ENCODE peak calls at places on chromosomes 7 and 10, in seven cellular contexts. Y is thyroid gland; L is body of pancreas; A is heart left ventricle; P is choroid plexus epithelial cell; T is HCT116; J is CD8-positive, alpha-beta T cell. K is an unnamed sample.
A peak's percentile ranks its signal among the peaks of the same experiment; 100 is the strongest.

GRCh38 chr7:27921081-27921836 is 181.3 kb downstream of the TAX1BP1 start:
- DNase-seq in Y (peak; percentile 15), L (peak; percentile 53), A (no peak), P (peak; percentile 91), T (peak; percentile 71), J (no peak), K (peak; percentile 70)

GRCh38 chr10:113303747-113304146 is 249.1 kb upstream of the HABP2 start:
- DNase-seq in Y (no peak), L (no peak), A (no peak), P (peak; percentile 82), T (no peak), J (no peak), K (no peak)

GRCh38 chr7:107715531-107715930 is 28.4 kb upstream of the CBLL1 start:
- DNase-seq in Y (no peak), L (no peak), A (no peak), P (no peak), T (no peak), J (no peak), K (no peak)

GRCh38 chr10:15579605-15580004 is 140.1 kb downstream of the ITGA8 start:
- DNase-seq in Y (no peak), L (no peak), A (no peak), P (peak; percentile 34), T (no peak), J (no peak), K (no peak)

GRCh38 chr10:70233109-70233938 is at the start of gene PPA1:
- DNase-seq in Y (peak; percentile 99), L (peak; percentile 98), A (peak; percentile 99), P (peak; percentile 96), T (peak; percentile 90), J (peak; percentile 100), K (peak; percentile 100)

GRCh38 chr7:77811895-77812685 is 13.5 kb downstream of the PHTF2 start:
- DNase-seq in Y (no peak), L (no peak), A (no peak), P (peak; percentile 77), T (no peak), J (no peak), K (no peak)

GRCh38 chr7:29890251-29890650 is 83.9 kb downstream of the WIPF3 start:
- DNase-seq in Y (no peak), L (no peak), A (no peak), P (no peak), T (no peak), J (no peak), K (no peak)

GRCh38 chr7:155230169-155230593 is 67.5 kb upstream of the INSIG1 start:
- DNase-seq in Y (no peak), L (peak; percentile 55), A (peak; percentile 51), P (peak; percentile 87), T (peak; percentile 96), J (no peak), K (peak; percentile 91)

GRCh38 chr7:2996141-2996540 is 47.5 kb downstream of the CARD11 start:
- DNase-seq in Y (no peak), L (no peak), A (no peak), P (no peak), T (no peak), J (no peak), K (no peak)

GRCh38 chr7:26659121-26659520 is 205.3 kb downstream of the SKAP2 start:
- DNase-seq in Y (no peak), L (no peak), A (no peak), P (no peak), T (no peak), J (no peak), K (no peak)

GRCh38 chr10:133292919-133293809 is 15.5 kb downstream of the TUBGCP2 start:
- DNase-seq in Y (no peak), L (no peak), A (no peak), P (peak; percentile 46), T (no peak), J (no peak), K (no peak)

GRCh38 chr10:104038958-104039752 is 46.5 kb downstream of the COL17A1 start:
- DNase-seq in Y (no peak), L (no peak), A (peak; percentile 29), P (no peak), T (no peak), J (peak; percentile 41), K (no peak)

GRCh38 chr10:77415311-77415960 is 222.2 kb downstream of the KCNMA1 start:
- DNase-seq in Y (no peak), L (peak; percentile 62), A (no peak), P (no peak), T (no peak), J (no peak), K (no peak)

GRCh38 chr10:72976886-72977285 is 22.3 kb upstream of the PLA2G12B start:
- DNase-seq in Y (no peak), L (no peak), A (no peak), P (no peak), T (no peak), J (no peak), K (no peak)

DNA sequence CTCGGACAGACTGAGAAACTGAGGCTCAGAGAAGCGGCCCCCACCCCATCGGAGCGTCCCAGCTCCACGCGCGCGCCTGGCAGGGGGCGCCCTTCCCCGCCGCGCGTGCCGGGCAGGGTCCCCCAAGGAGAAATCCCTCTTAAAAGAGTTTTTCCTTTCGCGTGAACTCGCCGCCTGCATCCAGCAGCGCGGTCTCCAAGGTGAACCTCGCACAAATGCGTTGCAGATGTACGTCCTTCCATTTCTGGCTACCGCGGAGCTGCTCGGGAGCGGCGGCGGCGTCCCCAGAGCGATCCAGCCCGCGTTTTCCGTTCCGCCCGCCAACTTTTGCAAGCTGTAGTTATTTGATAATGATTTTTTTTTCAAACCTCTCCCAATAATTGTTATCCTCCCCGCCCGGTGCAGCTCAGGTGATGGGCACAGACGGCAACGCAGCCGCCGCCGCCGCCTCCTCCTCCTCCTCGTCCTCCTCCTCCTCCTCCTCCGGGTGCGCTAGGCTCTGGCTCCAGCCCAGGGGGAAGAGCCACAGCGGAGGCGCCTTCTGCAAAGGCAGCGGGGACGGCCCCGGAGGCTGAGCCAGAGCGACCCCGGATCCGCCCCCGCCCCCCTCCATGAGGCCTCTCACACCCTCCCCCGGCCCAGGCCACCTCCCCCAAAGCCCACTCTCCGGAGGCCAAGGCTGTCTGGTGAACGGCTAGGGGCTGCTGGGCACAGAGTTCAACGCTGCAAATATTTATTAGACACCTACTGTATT is 74.0 kb upstream of the CUX1 start:
- DNase-seq in Y (peak; percentile 37), L (peak; percentile 58), A (peak; percentile 43), P (peak; percentile 66), T (no peak), J (peak; percentile 79), K (peak; percentile 40)
- TF ChIP-seq CTCF in Y (no peak), L (peak; percentile 19), A (peak; percentile 69), P (peak; percentile 40), T (peak; percentile 46), J (peak; percentile 59), K (peak; percentile 31)

GRCh38 chr7:131068604-131069021 is 259.1 kb upstream of the MKLN1 start:
- DNase-seq in Y (no peak), L (no peak), A (no peak), P (peak; percentile 56), T (no peak), J (no peak), K (no peak)
- TF ChIP-seq CTCF in Y (no peak), L (peak; percentile 36), A (peak; percentile 31), P (peak; percentile 55), T (peak; percentile 16), J (no peak), K (no peak)

DNA sequence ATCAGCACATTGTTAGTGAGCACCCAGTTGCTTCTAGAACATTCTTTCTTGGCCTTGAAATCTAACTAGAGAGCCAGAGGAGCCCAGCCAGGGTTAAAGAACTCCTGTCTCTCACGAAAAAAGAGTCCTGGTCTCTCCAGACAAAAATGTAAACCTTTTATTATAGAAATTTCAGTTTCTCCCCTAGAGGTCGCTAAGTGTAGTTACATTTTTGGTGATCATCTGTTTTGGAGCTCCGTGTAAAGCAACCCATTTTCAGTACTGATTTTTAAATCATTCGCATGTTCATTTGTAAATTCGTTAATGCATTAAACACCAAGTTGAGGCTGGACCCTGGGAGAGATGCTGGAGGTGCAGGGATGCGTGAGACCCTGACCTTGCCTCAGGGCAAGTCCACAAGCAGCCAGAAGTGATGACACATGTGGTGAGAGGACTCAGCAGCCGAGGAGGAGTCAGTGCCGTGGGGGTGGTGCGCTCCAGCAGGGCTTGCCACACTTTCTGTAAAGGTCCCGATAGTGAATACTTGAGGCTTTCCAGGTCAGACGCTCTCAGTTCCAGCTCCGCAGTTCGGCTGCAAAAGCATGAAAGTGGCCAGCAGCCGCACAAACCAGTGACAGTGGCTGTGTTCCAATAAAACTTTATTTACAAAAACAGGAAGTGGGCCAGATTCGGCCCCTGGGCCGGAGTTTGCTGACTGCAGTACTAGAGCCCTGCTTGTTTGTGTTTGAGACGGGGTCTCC is 578.6 kb upstream of the FOXK1 start:
- DNase-seq in Y (no peak), L (no peak), A (no peak), P (peak; percentile 9), T (peak; percentile 32), J (no peak), K (no peak)
- TF ChIP-seq CTCF in Y (no peak), L (no peak), A (no peak), P (no peak), T (peak; percentile 36), J (no peak), K (peak; percentile 44)

GRCh38 chr7:128136215-128136597 is 104.9 kb upstream of the LEP start:
- DNase-seq in Y (no peak), L (no peak), A (no peak), P (no peak), T (no peak), J (no peak), K (no peak)
- TF ChIP-seq CTCF in Y (no peak), L (no peak), A (no peak), P (no peak), T (no peak), J (no peak), K (no peak)

GRCh38 chr7:132154248-132154647 is 422.0 kb downstream of the PLXNA4 start:
- DNase-seq in Y (no peak), L (no peak), A (no peak), P (no peak), T (no peak), J (no peak), K (no peak)
- TF ChIP-seq CTCF in Y (no peak), L (no peak), A (no peak), P (peak; percentile 7), T (no peak), J (no peak), K (no peak)

GRCh38 chr10:117553171-117553814 is 10.7 kb downstream of the EMX2 start:
- DNase-seq in Y (no peak), L (no peak), A (no peak), P (no peak), T (no peak), J (no peak), K (no peak)
- TF ChIP-seq CTCF in Y (no peak), L (no peak), A (no peak), P (no peak), T (no peak), J (no peak), K (no peak)

K was measured in Calu3.